ENCODE peak calls at places on chromosomes 4 and X, in five cellular contexts. P is H9; D is effector memory CD4-positive, alpha-beta T cell; X is C1 segment of cervical spinal cord; N is Daoy. E is an unnamed sample.

GRCh38 chr4:27861381-27861787 is 1000.7 kb downstream of the STIM2 start:
- DNase-seq in P (peak; percentile 68), D (no peak), X (no peak), N (no peak), E (peak; percentile 10)

GRCh38 chrX:114626323-114626722 is 42.4 kb downstream of the HTR2C start:
- DNase-seq in P (no peak), D (no peak), X (no peak), N (peak; percentile 1), E (no peak)

GRCh38 chr4:179285696-179286095 is 1843.5 kb upstream of the AGA start:
- DNase-seq in P (no peak), D (no peak), X (no peak), N (no peak), E (no peak)

GRCh38 chrX:85243761-85244410 is at the start of the genes SATL1 and ZNF711:
- DNase-seq in P (peak; percentile 84), D (no peak), X (peak; percentile 37), N (peak; percentile 72), E (no peak)

GRCh38 chr4:13876940-13877339 is 249.4 kb upstream of the BOD1L1 start:
- DNase-seq in P (no peak), D (no peak), X (no peak), N (no peak), E (no peak)

GRCh38 chr4:96833831-96834230 is 993.9 kb downstream of the PDHA2 start:
- DNase-seq in P (no peak), D (no peak), X (no peak), N (no peak), E (no peak)

GRCh38 chr4:41257901-41258300 is 1.2 kb downstream of the UCHL1 start:
- DNase-seq in P (no peak), D (no peak), X (no peak), N (no peak), E (no peak)

GRCh38 chr4:77443941-77444340 is 161.7 kb upstream of the CXCL13 start:
- DNase-seq in P (no peak), D (no peak), X (no peak), N (no peak), E (no peak)

GRCh38 chrX:68932611-68933010 is 103.8 kb downstream of the EFNB1 start:
- DNase-seq in P (no peak), D (no peak), X (no peak), N (no peak), E (peak; percentile 55)

E was measured in MG63.